ENCODE peak calls at places on chromosomes 16 and 17, in eight cellular contexts. U, D, L, V, T, R, Y and G are unnamed samples.
A peak's percentile ranks its signal among the peaks of the same experiment; 100 is the strongest.

GRCh38 chr16:85328665-85329058 is 216.4 kb upstream of the CIBAR2 start:
- DNase-seq in D (no peak), U (no peak), T (no peak), L (no peak), V (peak; percentile 95), R (no peak), Y (no peak), G (no peak)

GRCh38 chr16:15466886-15467781 is 32.7 kb downstream of the BMERB1 start:
- DNase-seq in T (no peak), V (no peak), L (no peak), D (no peak), U (no peak), R (peak; percentile 38), Y (peak; percentile 30), G (peak; percentile 37)

GRCh38 chr17:17153071-17153470 is 53.1 kb downstream of the PLD6 start:
- DNase-seq in Y (no peak), U (no peak), R (no peak), D (no peak), T (no peak), L (no peak), V (no peak), G (no peak)

GRCh38 chr17:79922161-79922569 is 82.9 kb upstream of the CBX4 start:
- DNase-seq in T (no peak), L (no peak), V (no peak), U (peak; percentile 9), D (no peak), R (no peak), Y (no peak), G (no peak)

GRCh38 chr16:68284847-68285246 is 20.5 kb downstream of the SLC7A6 start:
- DNase-seq in Y (no peak), D (no peak), R (no peak), V (no peak), L (no peak), T (no peak), U (no peak), G (no peak)

GRCh38 chr17:81621494-81622230 is 15.2 kb downstream of the NPLOC4 start:
- DNase-seq in L (no peak), U (peak; percentile 29), R (no peak), D (no peak), T (no peak), V (no peak), Y (no peak), G (no peak)

GRCh38 chr17:39104046-39104445 is 47.4 kb downstream of the PLXDC1 start:
- DNase-seq in V (no peak), Y (no peak), U (no peak), R (peak; percentile 15), T (peak; percentile 65), D (no peak), L (no peak), G (peak; percentile 23)

GRCh38 chr16:12025926-12026325 is 49.4 kb downstream of the SNX29 start:
- DNase-seq in D (no peak), V (no peak), U (no peak), T (no peak), Y (no peak), R (no peak), L (no peak), G (no peak)

GRCh38 chr16:28498666-28499065 is 4.2 kb downstream of the APOBR start:
- DNase-seq in R (no peak), U (no peak), L (no peak), V (no peak), T (no peak), D (no peak), Y (no peak), G (no peak)

GRCh38 chr16:78591682-78592103 is 492.2 kb downstream of the WWOX start:
- DNase-seq in D (no peak), U (no peak), Y (no peak), T (no peak), R (no peak), L (no peak), V (no peak), G (no peak)

GRCh38 chr16:13896543-13897182 is 23.3 kb upstream of the ERCC4 start:
- DNase-seq in Y (no peak), R (peak; percentile 12), U (no peak), D (no peak), T (no peak), V (no peak), L (no peak), G (peak; percentile 8)
- TF ChIP-seq CTCF in Y (peak; percentile 12), R (peak; percentile 31), U (peak; percentile 11), D (no peak), T (peak; percentile 9), V (peak; percentile 30), L (peak; percentile 33), G (peak; percentile 32)

DNA sequence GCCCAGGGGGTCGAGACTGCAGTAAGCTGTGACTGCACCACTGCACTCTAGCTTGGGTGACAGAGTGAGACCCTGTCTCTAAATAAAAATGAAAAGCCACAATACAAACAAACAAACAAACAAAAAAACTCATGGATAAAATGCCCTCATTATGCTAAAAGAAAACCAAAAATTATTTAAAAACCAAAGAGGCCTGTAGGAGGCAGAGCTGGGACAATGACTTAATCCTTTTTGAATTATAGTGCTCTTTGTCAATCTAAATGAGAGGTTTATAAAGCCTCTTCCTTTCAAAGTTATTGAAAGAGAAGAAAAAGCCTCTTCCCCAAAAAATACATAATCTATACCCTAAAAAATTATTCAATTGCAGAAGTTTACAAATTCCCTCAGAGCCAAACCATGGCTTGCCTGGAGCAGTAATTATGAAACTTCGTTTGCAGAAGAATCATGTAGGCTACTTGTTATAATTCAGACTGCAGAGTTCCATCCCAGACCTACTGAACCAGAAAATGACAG is 18.5 kb downstream of the CRLF3 start:
- DNase-seq in L (no peak), T (no peak), Y (no peak), V (no peak), U (no peak), R (no peak), D (no peak), G (no peak)
- H3K4me3 ChIP-seq in L (no peak overlapping the region), T (no peak overlapping the region), Y (no peak overlapping the region), V (no peak overlapping the region), U (no peak overlapping the region), R (no peak overlapping the region), D (no peak overlapping the region), G (no peak overlapping the region)

DNA sequence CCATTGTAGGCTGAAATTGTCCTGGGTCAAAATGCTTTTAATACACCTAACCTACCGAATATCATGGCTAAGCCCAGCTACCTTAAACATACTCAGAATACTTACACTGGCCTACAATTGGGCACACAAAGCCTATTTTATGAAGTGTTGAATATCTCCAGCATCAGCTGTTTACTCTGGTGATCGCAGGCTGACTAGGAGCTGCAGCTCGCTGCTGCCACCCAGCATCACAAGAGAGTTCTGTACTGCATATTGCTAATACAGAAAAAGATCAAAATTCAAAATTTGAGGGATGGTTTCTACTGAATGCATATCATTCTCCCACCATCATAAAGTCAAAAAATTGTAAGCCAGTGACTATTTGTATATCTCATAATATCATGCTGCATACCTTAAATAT is 55.3 kb downstream of the ULK2 start:
- DNase-seq in D (no peak), L (no peak), U (no peak), V (no peak), Y (no peak), T (no peak), R (peak; percentile 12), G (peak; percentile 10)
- TF ChIP-seq CTCF in D (no peak), L (peak; percentile 46), U (no peak), V (peak; percentile 43), Y (peak; percentile 6), T (peak; percentile 15), R (peak; percentile 28), G (peak; percentile 20)

DNA sequence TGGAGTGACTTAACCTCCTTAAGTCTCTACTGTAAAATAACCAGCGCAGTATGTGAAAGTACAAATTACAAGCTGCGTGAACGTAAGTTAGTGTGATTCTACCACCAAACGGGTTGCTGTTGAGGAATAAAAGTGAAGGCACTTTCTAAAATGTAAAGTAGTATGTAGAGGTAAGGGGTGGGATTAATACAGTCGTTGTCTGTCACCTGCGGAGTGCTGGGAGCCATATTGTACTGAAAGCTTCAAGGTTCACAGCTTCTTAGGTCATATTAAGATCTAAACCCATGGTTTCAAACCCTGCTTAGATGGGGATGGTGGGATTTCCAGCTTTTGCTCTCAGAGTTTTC is 1.4 kb downstream of the RSPRY1 start:
- DNase-seq in U (no peak), V (no peak), T (no peak), L (peak; percentile 11), D (no peak), Y (no peak), R (peak; percentile 10), G (no peak)
- H3K4me3 ChIP-seq in U (peak overlapping the region; percentile 86), V (peak overlapping the region; percentile 97), T (peak overlapping the region; percentile 94), L (peak overlapping the region; percentile 79), D (peak overlapping the region; percentile 91), Y (peak overlapping the region; percentile 62), R (peak overlapping the region; percentile 97), G (peak overlapping the region; percentile 95)

GRCh38 chr17:18248300-18248731 is 10.2 kb downstream of the FLII start:
- DNase-seq in U (peak; percentile 57), Y (peak; percentile 58), V (peak; percentile 72), T (peak; percentile 62), L (peak; percentile 98), D (peak; percentile 51), R (peak; percentile 77), G (peak; percentile 74)
- TF ChIP-seq CTCF in U (peak; percentile 67), Y (peak; percentile 86), V (peak; percentile 81), T (peak; percentile 60), L (peak; percentile 86), D (peak; percentile 56), R (peak; percentile 69), G (peak; percentile 70)

GRCh38 chr16:74169687-74170522 is 126.7 kb upstream of the PSMD7 start:
- DNase-seq in D (no peak), U (no peak), T (no peak), L (no peak), V (no peak), R (peak; percentile 33), Y (peak; percentile 4), G (peak; percentile 40)
- H3K4me3 ChIP-seq in D (peak overlapping the region; percentile 34), U (no peak overlapping the region), T (peak overlapping the region; percentile 22), L (no peak overlapping the region), V (no peak overlapping the region), R (peak overlapping the region; percentile 38), Y (no peak overlapping the region), G (peak overlapping the region; percentile 9)

DNA sequence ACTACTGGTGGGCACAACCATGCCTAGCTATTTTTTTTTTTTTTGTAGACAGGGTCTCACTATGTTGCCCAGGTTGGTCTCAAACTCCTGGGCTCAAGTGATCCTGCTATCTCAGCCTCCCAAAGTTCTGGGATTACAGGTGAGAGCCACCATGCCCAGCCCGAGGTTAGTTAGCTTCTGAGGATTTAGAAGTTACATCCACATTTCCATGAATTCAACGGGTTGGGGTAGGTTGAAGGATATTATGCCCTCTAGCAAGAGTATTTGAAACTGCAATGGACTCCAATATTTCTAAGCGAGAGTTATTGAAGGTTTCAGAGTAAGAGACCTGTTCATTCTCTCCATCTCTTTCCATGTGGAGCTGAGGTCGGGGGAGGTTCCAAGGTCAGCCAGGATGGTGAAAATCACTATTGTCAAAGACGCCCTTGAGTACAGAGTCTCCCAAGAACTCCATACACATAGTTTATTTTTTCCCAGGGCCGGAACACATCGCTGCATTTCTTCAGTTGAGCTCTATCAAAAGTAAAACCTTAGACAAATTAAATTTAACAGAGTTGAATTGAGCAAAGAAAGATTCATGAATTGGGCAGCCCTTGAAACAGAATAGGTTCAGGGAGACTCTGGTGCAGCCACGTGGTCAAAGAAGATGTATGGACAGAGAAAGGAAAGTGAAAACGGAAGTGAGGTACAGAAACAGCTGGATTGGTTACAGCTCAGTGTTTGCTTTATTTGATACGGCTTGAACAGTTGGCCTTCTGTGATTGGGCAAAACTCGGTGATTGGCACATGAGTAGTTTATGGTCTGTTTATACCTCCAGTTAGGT is 19.0 kb upstream of the ITPRIPL2 start:
- DNase-seq in D (no peak), L (no peak), Y (peak; percentile 21), R (peak; percentile 25), V (no peak), T (no peak), U (no peak), G (no peak)
- TF ChIP-seq CTCF in D (no peak), L (peak; percentile 50), Y (no peak), R (no peak), V (no peak), T (peak; percentile 10), U (peak; percentile 14), G (peak; percentile 15)

GRCh38 chr17:74186498-74186897 is 17.0 kb upstream of the RPL38 start:
- DNase-seq in U (no peak), L (no peak), T (no peak), R (no peak), Y (no peak), V (no peak), D (no peak), G (no peak)
- H3K4me3 ChIP-seq in U (no peak overlapping the region), L (no peak overlapping the region), T (no peak overlapping the region), R (no peak overlapping the region), Y (no peak overlapping the region), V (no peak overlapping the region), D (no peak overlapping the region), G (no peak overlapping the region)